ENCODE peak calls at places on chromosomes 2 and 18, in eight cellular contexts. J is amniotic stem cell; V is astrocyte of the spinal cord; E is right lobe of liver; Y is pons; T is stimulated activated CD4-positive, alpha-beta T cell treated with anti-CD3 and anti-CD28 coated beads, Interleukin-1b, Interleukin-23, amount 100 ng/mL, for 24 hours; G is NCI-H345; W is left ventricle myocardium inferior. R is an unnamed sample.

GRCh38 chr2:205822578-205822977 is 140.3 kb downstream of the NRP2 start:
- DNase-seq in W (no peak), E (no peak), Y (no peak), T (no peak), V (peak; percentile 88), G (no peak), J (no peak), R (no peak)

GRCh38 chr2:137435176-137435575 is 529.1 kb upstream of the HNMT start:
- DNase-seq in J (no peak), E (no peak), T (no peak), W (no peak), V (no peak), G (no peak), Y (no peak), R (no peak)

GRCh38 chr2:164984428-164984827 is 29.1 kb upstream of the SLC38A11 start:
- DNase-seq in W (no peak), T (no peak), V (no peak), Y (no peak), J (no peak), G (no peak), E (no peak), R (no peak)

GRCh38 chr2:109454304-109454703 is 159.5 kb downstream of the SEPTIN10 start:
- DNase-seq in E (no peak), V (no peak), W (no peak), Y (no peak), G (no peak), J (no peak), T (no peak), R (no peak)

GRCh38 chr18:6741290-6741689 is 11.8 kb downstream of the ARHGAP28 start:
- DNase-seq in J (peak; percentile 85), G (no peak), E (no peak), T (no peak), W (no peak), Y (no peak), V (peak; percentile 99), R (no peak)

GRCh38 chr2:238709324-238709723 is 138.6 kb upstream of the TWIST2 start:
- DNase-seq in G (no peak), W (no peak), Y (peak; percentile 7), J (no peak), T (no peak), E (no peak), V (no peak), R (no peak)

GRCh38 chr2:17580319-17580715 is 39.8 kb downstream of the VSNL1 start:
- DNase-seq in E (no peak), G (no peak), T (no peak), V (no peak), J (no peak), Y (no peak), W (no peak), R (no peak)

GRCh38 chr2:188695953-188696352 is 278.2 kb upstream of the COL3A1 start:
- DNase-seq in G (no peak), J (no peak), E (no peak), T (no peak), Y (no peak), W (no peak), V (peak; percentile 93), R (no peak)

GRCh38 chr2:217307023-217307422 is 447.2 kb upstream of the TNP1 start:
- DNase-seq in T (no peak), V (no peak), J (no peak), Y (no peak), E (no peak), G (peak; percentile 92), W (peak; percentile 13), R (no peak)

GRCh38 chr2:64654993-64655666 is 1.4 kb upstream of the SERTAD2 start:
- DNase-seq in G (peak; percentile 10), J (peak; percentile 3), E (no peak), Y (peak; percentile 23), W (no peak), V (peak; percentile 38), T (no peak), R (no peak)

GRCh38 chr2:69578201-69578555 is 65.4 kb downstream of the AAK1 start:
- DNase-seq in G (no peak), W (no peak), J (no peak), Y (no peak), E (no peak), V (peak; percentile 39), T (no peak), R (no peak)

GRCh38 chr18:389658-390357 is 110.7 kb downstream of the COLEC12 start:
- DNase-seq in V (peak; percentile 74), Y (no peak), J (no peak), E (no peak), G (peak; percentile 12), T (no peak), W (no peak), R (no peak)

GRCh38 chr2:227789803-227790202 is 23.8 kb upstream of the CCL20 start:
- DNase-seq in W (no peak), G (no peak), J (no peak), T (no peak), E (no peak), Y (no peak), V (no peak), R (no peak)

GRCh38 chr2:216710531-216711282 is 15.4 kb upstream of the IGFBP5 start:
- DNase-seq in W (peak; percentile 41), Y (no peak), J (no peak), G (no peak), T (no peak), E (no peak), V (no peak), R (no peak)

GRCh38 chr2:73917696-73918207 is 8.9 kb upstream of the DGUOK start:
- DNase-seq in T (no peak), E (no peak), G (no peak), W (no peak), V (no peak), J (no peak), Y (no peak), R (no peak)

GRCh38 chr2:166803314-166803986 is 84.8 kb upstream of the XIRP2 start:
- DNase-seq in Y (no peak), V (no peak), T (no peak), J (no peak), E (no peak), G (peak; percentile 15), W (no peak), R (no peak)

GRCh38 chr2:134669731-134670669 is 48.8 kb downstream of the TMEM163 start:
- DNase-seq in J (no peak), E (no peak), T (no peak), V (no peak), W (no peak), Y (no peak), G (no peak), R (no peak)

GRCh38 chr2:56483081-56483480 is 299.3 kb downstream of the CCDC85A start:
- DNase-seq in G (no peak), T (no peak), V (no peak), Y (no peak), J (no peak), W (no peak), E (no peak), R (no peak)

GRCh38 chr2:86396304-86396785 is 44.8 kb upstream of the KDM3A start:
- DNase-seq in Y (peak; percentile 80), V (peak; percentile 18), J (no peak), G (no peak), T (no peak), E (no peak), W (no peak), R (no peak)

GRCh38 chr2:198604599-198604998 is 800.2 kb downstream of the PLCL1 start:
- DNase-seq in Y (no peak), T (no peak), V (no peak), G (no peak), E (no peak), J (no peak), W (no peak), R (no peak)

GRCh38 chr18:12041561-12041960 is 52.1 kb upstream of the ANKRD62 start:
- DNase-seq in G (no peak), V (peak; percentile 92), J (peak; percentile 63), T (no peak), E (no peak), W (no peak), Y (no peak), R (no peak)

GRCh38 chr2:32136097-32136496 is 29.6 kb upstream of the SLC30A6 start:
- DNase-seq in T (no peak), G (no peak), J (no peak), V (peak; percentile 15), E (no peak), W (no peak), Y (no peak), R (no peak)

GRCh38 chr2:233663911-233664310 is 7.8 kb upstream of the UGT1A9 start:
- DNase-seq in J (no peak), E (no peak), T (no peak), G (no peak), W (no peak), Y (no peak), V (no peak), R (no peak)

GRCh38 chr2:201218780-201219179 is 35.8 kb downstream of the CASP10 start:
- DNase-seq in T (no peak), E (no peak), Y (no peak), W (no peak), V (no peak), G (no peak), J (no peak), R (peak; percentile 47)

GRCh38 chr2:29755829-29756228 is 165.6 kb downstream of the ALK start:
- DNase-seq in W (no peak), E (no peak), G (no peak), J (no peak), Y (peak; percentile 19), V (no peak), T (no peak), R (no peak)

GRCh38 chr2:196334710-196335109 is 163.3 kb upstream of the STK17B start:
- DNase-seq in T (no peak), G (no peak), W (no peak), E (no peak), V (no peak), J (no peak), Y (no peak), R (no peak)

GRCh38 chr2:74461187-74462053 is 3.2 kb downstream of the WBP1 start:
- DNase-seq in V (no peak), E (no peak), G (no peak), T (no peak), W (no peak), Y (no peak), J (no peak), R (no peak)

GRCh38 chr18:59662008-59662701 is 35.1 kb downstream of the CCBE1 start:
- DNase-seq in G (no peak), T (no peak), E (no peak), V (peak; percentile 32), Y (no peak), J (no peak), W (no peak), R (no peak)

GRCh38 chr2:210577263-210578071 is 21.1 kb downstream of the CPS1 start:
- DNase-seq in J (peak; percentile 51), V (peak; percentile 59), E (no peak), G (peak; percentile 42), W (no peak), Y (peak; percentile 90), T (no peak), R (no peak)

GRCh38 chr2:11788725-11789124 is 42.3 kb downstream of the LPIN1 start:
- DNase-seq in E (no peak), G (no peak), Y (no peak), T (no peak), W (no peak), J (no peak), V (no peak), R (no peak)

GRCh38 chr2:28117104-28117596 is 226.6 kb downstream of the BABAM2 start:
- DNase-seq in V (no peak), G (no peak), W (no peak), E (no peak), J (no peak), T (no peak), Y (no peak), R (no peak)

GRCh38 chr2:30408961-30409387 is 38.1 kb upstream of the LCLAT1 start:
- DNase-seq in T (no peak), V (peak; percentile 44), Y (no peak), E (no peak), G (no peak), J (no peak), W (no peak), R (no peak)

GRCh38 chr2:221068123-221068522 is 504.0 kb downstream of the EPHA4 start:
- DNase-seq in W (no peak), E (no peak), J (no peak), G (no peak), Y (no peak), T (no peak), V (no peak), R (no peak)

GRCh38 chr2:120669121-120669952 is 66.3 kb upstream of the GLI2 start:
- DNase-seq in V (no peak), J (no peak), W (no peak), G (peak; percentile 81), Y (no peak), T (no peak), E (no peak), R (no peak)